ENCODE peak calls at places on chromosomes 2 and 18, in eight cellular contexts. K is GM13977; C is activated T-cell treated with anti-CD3 and anti-CD28 coated beads, Interleukin-2, amount 50 U/mL, for 1 hour; F is epithelial cell of esophagus; V is H7; I is memory B cell; L is GM03348; B is stimulated activated CD8-positive, alpha-beta memory T cell treated with anti-CD3 and anti-CD28 coated beads, Interleukin-15, amount 100 ng/mL, for 24 hours. R is an unnamed sample.
A peak's percentile ranks its signal among the peaks of the same experiment; 100 is the strongest.

GRCh38 chr2:55048925-55049793 is 1.1 kb downstream of the RTN4 start:
- DNase-seq in K (peak; percentile 66), C (peak; percentile 68), F (peak; percentile 75), V (peak; percentile 80), I (peak; percentile 62), L (peak; percentile 85), B (peak; percentile 25), R (no peak)

GRCh38 chr2:26482211-26483026 is 4.5 kb upstream of the OTOF start:
- DNase-seq in K (no peak), C (no peak), F (no peak), V (peak; percentile 43), I (no peak), L (no peak), B (no peak), R (no peak)

GRCh38 chr2:71716697-71717624 is 263.6 kb downstream of the DYSF start:
- DNase-seq in K (no peak), C (no peak), F (peak; percentile 8), V (no peak), I (no peak), L (peak; percentile 93), B (no peak), R (peak; percentile 20)

GRCh38 chr18:12838178-12838634 is 45.8 kb downstream of the PTPN2 start:
- DNase-seq in K (no peak), C (no peak), F (peak; percentile 98), V (peak; percentile 48), I (no peak), L (peak; percentile 89), B (no peak), R (peak; percentile 90)

GRCh38 chr2:96374211-96374951 is 38.8 kb downstream of the NCAPH start:
- DNase-seq in K (no peak), C (no peak), F (peak; percentile 68), V (no peak), I (no peak), L (no peak), B (no peak), R (peak; percentile 39)

GRCh38 chr2:9795071-9795470 is 48.2 kb upstream of the TAF1B start:
- DNase-seq in K (no peak), C (no peak), F (no peak), V (no peak), I (no peak), L (no peak), B (no peak), R (no peak)

GRCh38 chr2:144162652-144163051 is 357.3 kb downstream of the ZEB2 start:
- DNase-seq in K (peak; percentile 17), C (peak; percentile 25), F (peak; percentile 71), V (peak; percentile 6), I (peak; percentile 20), L (no peak), B (no peak), R (no peak)

GRCh38 chr18:79439201-79440023 is 43.7 kb downstream of the NFATC1 start:
- DNase-seq in K (no peak), C (peak; percentile 70), F (no peak), V (no peak), I (no peak), L (no peak), B (no peak), R (peak; percentile 72)

GRCh38 chr18:50187659-50188058 is 7.3 kb downstream of the MYO5B start:
- DNase-seq in K (no peak), C (no peak), F (no peak), V (no peak), I (no peak), L (no peak), B (no peak), R (no peak)

GRCh38 chr2:60029248-60029883 is 524.1 kb downstream of the BCL11A start:
- DNase-seq in K (no peak), C (no peak), F (no peak), V (no peak), I (no peak), L (no peak), B (no peak), R (no peak)

GRCh38 chr2:205657579-205657978 is 24.7 kb upstream of the NRP2 start:
- DNase-seq in K (no peak), C (no peak), F (no peak), V (no peak), I (no peak), L (peak; percentile 73), B (no peak), R (peak; percentile 91)

GRCh38 chr2:239322414-239323086 is 78.3 kb downstream of the HDAC4 start:
- DNase-seq in K (no peak), C (peak; percentile 51), F (no peak), V (peak; percentile 24), I (no peak), L (no peak), B (no peak), R (no peak)

GRCh38 chr2:64274399-64275173 is 130.4 kb upstream of the PELI1 start:
- DNase-seq in K (no peak), C (no peak), F (peak; percentile 60), V (no peak), I (no peak), L (no peak), B (no peak), R (no peak)

GRCh38 chr18:69240275-69240674 is 160.4 kb upstream of the DOK6 start:
- DNase-seq in K (no peak), C (no peak), F (no peak), V (no peak), I (no peak), L (no peak), B (no peak), R (no peak)

GRCh38 chr18:50039736-50040135 is 155.2 kb downstream of the MYO5B start:
- DNase-seq in K (no peak), C (no peak), F (no peak), V (no peak), I (no peak), L (no peak), B (no peak), R (no peak)

GRCh38 chr2:216516730-216517350 is 18.2 kb downstream of the RPL37A start:
- DNase-seq in K (no peak), C (no peak), F (peak; percentile 55), V (no peak), I (no peak), L (peak; percentile 67), B (no peak), R (no peak)

GRCh38 chr2:27724905-27725693 is 46.4 kb upstream of the MRPL33 start:
- DNase-seq in K (no peak), C (no peak), F (no peak), V (peak; percentile 41), I (no peak), L (peak; percentile 66), B (no peak), R (no peak)

GRCh38 chr2:32064713-32065112 is 1.4 kb downstream of the SPAST start:
- DNase-seq in K (no peak), C (no peak), F (no peak), V (no peak), I (no peak), L (no peak), B (no peak), R (no peak)

GRCh38 chr2:88545118-88545517 is 82.1 kb downstream of the EIF2AK3 start:
- DNase-seq in K (peak; percentile 43), C (no peak), F (peak; percentile 54), V (peak; percentile 69), I (no peak), L (peak; percentile 31), B (no peak), R (no peak)

GRCh38 chr2:236352761-236353593 is 88.8 kb upstream of the ASB18 start:
- DNase-seq in K (peak; percentile 64), C (no peak), F (peak; percentile 41), V (no peak), I (no peak), L (peak; percentile 47), B (no peak), R (peak; percentile 5)

GRCh38 chr2:170588729-170589128 is 126.4 kb upstream of the SP5 start:
- DNase-seq in K (no peak), C (no peak), F (no peak), V (no peak), I (no peak), L (no peak), B (no peak), R (no peak)

GRCh38 chr2:207256476-207257207 is 90.9 kb upstream of the KLF7 start:
- DNase-seq in K (no peak), C (no peak), F (no peak), V (no peak), I (no peak), L (peak; percentile 29), B (no peak), R (no peak)

GRCh38 chr2:38619458-38620164 is 16.9 kb upstream of the HNRNPLL start:
- DNase-seq in K (no peak), C (no peak), F (peak; percentile 33), V (no peak), I (no peak), L (no peak), B (no peak), R (no peak)

GRCh38 chr2:189285962-189286648 is 106.5 kb upstream of the COL5A2 start:
- DNase-seq in K (no peak), C (no peak), F (peak; percentile 79), V (no peak), I (no peak), L (peak; percentile 71), B (no peak), R (peak; percentile 88)

GRCh38 chr2:67091681-67092080 is 305.5 kb upstream of the ETAA1 start:
- DNase-seq in K (no peak), C (no peak), F (no peak), V (no peak), I (no peak), L (no peak), B (no peak), R (no peak)

GRCh38 chr2:239714116-239714515 is 311.0 kb downstream of the NDUFA10 start:
- DNase-seq in K (no peak), C (no peak), F (no peak), V (no peak), I (no peak), L (no peak), B (no peak), R (no peak)

GRCh38 chr2:85743304-85743978 is 10.3 kb upstream of the ATOH8 start:
- DNase-seq in K (no peak), C (no peak), F (peak; percentile 47), V (no peak), I (no peak), L (peak; percentile 32), B (no peak), R (no peak)

GRCh38 chr2:212914392-212914791 is 237.0 kb downstream of the IKZF2 start:
- DNase-seq in K (no peak), C (no peak), F (peak; percentile 49), V (no peak), I (no peak), L (no peak), B (no peak), R (no peak)

R was measured in skeletal muscle cell.